ENCODE peak calls at places on chromosomes 5 and 9, in eight cellular contexts. T is HCT116, G is endothelial cell of umbilical vein, C is GM12878, N is SK-N-SH, M is K562, J is HepG2, B is H1. Y is an unnamed sample.

GRCh38 chr9:134561427-134562145 is 80.0 kb upstream of the COL5A1 start:
- DNase-seq in T (no peak), G (no peak), C (no peak), N (no peak), M (no peak), J (no peak), B (no peak), Y (no peak)

GRCh38 chr9:18333157-18333556 is 140.8 kb upstream of the ADAMTSL1 start:
- DNase-seq in T (no peak), G (peak; percentile 92), C (no peak), N (no peak), M (no peak), J (no peak), B (peak; percentile 17), Y (peak; percentile 21)

GRCh38 chr5:76715734-76716455 is at the start of gene F2R:
- DNase-seq in T (no peak), G (peak; percentile 94), C (no peak), N (peak; percentile 94), M (peak; percentile 81), J (peak; percentile 24), B (no peak), Y (peak; percentile 85)

GRCh38 chr5:170440771-170441370 is 51.7 kb upstream of the KCNMB1 start:
- DNase-seq in T (no peak), G (no peak), C (no peak), N (no peak), M (no peak), J (no peak), B (no peak), Y (no peak)

GRCh38 chr5:32760091-32760509 is 49.0 kb downstream of the NPR3 start:
- DNase-seq in T (no peak), G (no peak), C (no peak), N (no peak), M (peak; percentile 18), J (peak; percentile 19), B (no peak), Y (peak; percentile 9)

GRCh38 chr5:149217802-149218153 is 53.9 kb upstream of the AFAP1L1 start:
- DNase-seq in T (no peak), G (no peak), C (no peak), N (no peak), M (no peak), J (no peak), B (no peak), Y (no peak)

GRCh38 chr5:134512661-134512999 is 12.8 kb upstream of the JADE2 start:
- DNase-seq in T (no peak), G (no peak), C (no peak), N (no peak), M (no peak), J (no peak), B (no peak), Y (peak; percentile 57)

GRCh38 chr9:6408320-6408719 is 4.7 kb upstream of the UHRF2 start:
- DNase-seq in T (no peak), G (no peak), C (no peak), N (no peak), M (peak; percentile 9), J (no peak), B (no peak), Y (no peak)

GRCh38 chr5:146667633-146668032 is 151.6 kb upstream of the GPR151 start:
- DNase-seq in T (no peak), G (peak; percentile 43), C (no peak), N (no peak), M (no peak), J (no peak), B (no peak), Y (no peak)

GRCh38 chr5:68652507-68652906 is 437.0 kb downstream of the PIK3R1 start:
- DNase-seq in T (no peak), G (no peak), C (no peak), N (no peak), M (no peak), J (no peak), B (no peak), Y (no peak)

GRCh38 chr9:8292657-8293056 is 493.1 kb upstream of the DMAC1 start:
- DNase-seq in T (no peak), G (no peak), C (no peak), N (no peak), M (no peak), J (no peak), B (no peak), Y (no peak)

DNA sequence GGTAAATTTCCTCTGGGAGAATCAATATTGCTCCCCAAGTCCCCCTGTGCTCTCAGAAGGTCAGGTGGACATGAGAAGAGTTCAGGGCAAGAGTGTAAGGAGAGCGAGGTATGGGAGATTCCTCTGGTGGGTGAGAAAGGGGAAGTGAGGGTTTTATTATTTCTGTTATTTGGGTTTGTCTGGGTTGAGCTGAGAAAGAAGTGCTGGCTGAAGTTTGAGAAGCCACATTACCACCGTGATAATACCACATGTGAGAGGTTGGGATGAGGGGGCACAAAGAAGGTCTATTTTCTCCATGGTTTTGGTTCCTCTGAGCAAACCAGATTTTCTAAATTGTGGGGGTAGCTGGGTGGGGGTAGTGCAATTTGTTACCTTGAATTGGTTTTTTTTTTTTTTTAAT is 350.4 kb downstream of the OSTF1 start:
- DNase-seq in T (no peak), G (no peak), C (peak; percentile 3), N (no peak), M (no peak), J (no peak), B (no peak), Y (no peak)
- H2AFZ ChIP-seq in T (no peak overlapping the region), G (no peak overlapping the region), C (no peak overlapping the region), N (no peak overlapping the region), M (no peak overlapping the region), J (no peak overlapping the region), B (peak overlapping the region; percentile 72), Y (peak overlapping the region; percentile 87)

GRCh38 chr5:108686676-108687075 is 61.0 kb upstream of the FER start:
- DNase-seq in T (no peak), G (no peak), C (no peak), N (no peak), M (no peak), J (no peak), B (no peak), Y (peak; percentile 84)

GRCh38 chr5:108681079-108681921 is 66.4 kb upstream of the FER start:
- DNase-seq in T (peak; percentile 51), G (peak; percentile 81), C (peak; percentile 67), N (peak; percentile 62), M (peak; percentile 81), J (peak; percentile 50), B (no peak), Y (peak; percentile 82)
- TF ChIP-seq POLR2AphosphoS5 in T (no peak), G (no peak), C (no peak), N (no peak), M (no peak), J (no peak), B (no peak), Y (no peak)

GRCh38 chr5:87401626-87402025 is 11.1 kb downstream of the CCNH start:
- DNase-seq in T (no peak), G (no peak), C (no peak), N (no peak), M (no peak), J (no peak), B (no peak), Y (no peak)

GRCh38 chr5:87405472-87406155 is 7.1 kb downstream of the CCNH start:
- DNase-seq in T (no peak), G (no peak), C (no peak), N (no peak), M (no peak), J (no peak), B (no peak), Y (no peak)

GRCh38 chr5:87403899-87404298 is 8.8 kb downstream of the CCNH start:
- DNase-seq in T (no peak), G (no peak), C (no peak), N (no peak), M (no peak), J (no peak), B (no peak), Y (no peak)

GRCh38 chr5:87404359-87404758 is 8.4 kb downstream of the CCNH start:
- DNase-seq in T (no peak), G (no peak), C (no peak), N (no peak), M (peak; percentile 37), J (no peak), B (no peak), Y (no peak)

GRCh38 chr5:87403409-87403808 is 9.3 kb downstream of the CCNH start:
- DNase-seq in T (no peak), G (no peak), C (no peak), N (no peak), M (no peak), J (no peak), B (no peak), Y (no peak)
- H2AFZ ChIP-seq in T (no peak overlapping the region), G (no peak overlapping the region), C (no peak overlapping the region), N (no peak overlapping the region), M (no peak overlapping the region), J (no peak overlapping the region), B (no peak overlapping the region), Y (no peak overlapping the region)

GRCh38 chr5:61631438-61631941 is 299.4 kb downstream of the ZSWIM6 start:
- DNase-seq in T (no peak), G (peak; percentile 51), C (no peak), N (no peak), M (no peak), J (no peak), B (no peak), Y (peak; percentile 33)
- TF ChIP-seq POLR2AphosphoS5 in T (no peak), G (no peak), C (no peak), N (no peak), M (no peak), J (no peak), B (no peak), Y (no peak)

DNA sequence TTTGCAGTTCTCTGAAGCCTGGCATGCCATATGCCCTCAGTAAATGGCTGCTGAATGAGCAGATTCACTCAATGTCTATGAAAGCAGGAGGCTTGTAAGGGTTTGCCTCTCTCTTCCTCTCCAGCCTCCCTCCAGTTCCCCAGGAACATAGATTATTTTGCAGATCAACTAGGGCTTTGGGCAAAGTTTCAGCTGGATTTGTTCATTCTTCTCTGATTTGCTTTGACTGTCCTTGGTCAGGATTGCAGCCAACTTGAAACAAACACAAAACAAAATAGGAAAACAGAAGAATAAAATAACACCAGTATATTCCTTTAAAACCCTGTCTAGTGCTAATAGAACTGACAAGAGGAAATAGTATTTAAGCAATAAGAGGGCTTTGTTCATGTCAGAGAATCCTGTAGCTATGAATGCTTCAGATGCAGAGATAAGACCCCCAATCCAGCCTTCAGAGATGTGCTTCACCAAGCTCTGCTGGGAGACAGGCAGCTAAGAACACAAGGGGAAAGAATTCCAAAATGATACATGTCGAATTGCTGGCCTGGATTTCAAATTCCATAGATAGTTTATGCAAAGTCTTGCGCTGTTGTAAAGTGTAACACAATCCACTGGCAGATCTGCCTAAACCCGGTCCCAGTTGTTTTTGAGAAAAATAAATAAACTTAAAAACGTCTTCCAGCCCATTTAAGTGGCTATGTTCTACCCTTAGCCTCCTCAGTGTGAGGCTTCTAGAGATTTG is 174.3 kb downstream of the PAPPA start:
- DNase-seq in T (no peak), G (no peak), C (no peak), N (no peak), M (no peak), J (no peak), B (no peak), Y (no peak)
- H2AFZ ChIP-seq in T (no peak overlapping the region), G (no peak overlapping the region), C (no peak overlapping the region), N (no peak overlapping the region), M (no peak overlapping the region), J (no peak overlapping the region), B (no peak overlapping the region), Y (no peak overlapping the region)

DNA sequence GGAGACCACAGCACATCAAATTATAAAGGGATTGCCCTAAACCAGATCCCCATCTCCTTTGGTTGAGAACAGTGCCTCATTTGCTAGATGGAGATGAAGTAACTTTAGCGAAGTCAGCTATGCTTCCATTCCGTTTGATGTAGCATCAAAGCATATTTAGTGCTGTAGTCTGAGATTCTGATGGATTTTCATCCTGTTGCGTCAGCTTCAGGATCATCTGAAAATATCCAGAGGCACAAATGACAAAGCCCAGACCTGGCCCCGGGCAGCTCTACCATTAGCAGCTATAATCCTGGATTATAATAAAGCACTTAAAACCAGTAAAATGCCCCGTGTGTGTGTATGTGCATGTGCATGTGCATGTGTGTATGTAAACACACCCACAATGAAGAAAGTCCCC is 44.7 kb downstream of the ERAP1 start:
- DNase-seq in T (no peak), G (no peak), C (no peak), N (peak; percentile 27), M (no peak), J (no peak), B (no peak), Y (no peak)
- TF ChIP-seq POLR2AphosphoS5 in T (no peak), G (no peak), C (no peak), N (no peak), M (no peak), J (no peak), B (no peak), Y (no peak)

Y was measured in GM23338.